ENCODE peak calls at places on chromosome 22, in six cellular contexts. F, I, O, K, Y and J are unnamed samples.

GRCh38 chr22:24695958-24696511 is 78.5 kb downstream of the PIWIL3 start:
- DNase-seq in I (no peak), F (peak), O (no peak), Y (no peak), K (no peak), J (no peak)

GRCh38 chr22:33747576-33748180 is 172.6 kb downstream of the LARGE1 start:
- DNase-seq in K (no peak), F (no peak), O (no peak), I (no peak), Y (peak), J (no peak)

GRCh38 chr22:48084041-48084748 is 1321.7 kb downstream of the TBC1D22A start:
- DNase-seq in K (no peak), F (no peak), I (no peak), Y (no peak), O (no peak), J (no peak)

GRCh38 chr22:31846161-31847115 is 92.6 kb downstream of the DEPDC5 start:
- DNase-seq in F (peak), O (no peak), K (no peak), I (peak), Y (peak), J (no peak)

GRCh38 chr22:41625577-41625976 is 4.5 kb downstream of the XRCC6 start:
- DNase-seq in F (no peak), O (no peak), I (no peak), K (no peak), Y (no peak), J (no peak)

GRCh38 chr22:30038219-30038618 is 42.0 kb upstream of the HORMAD2 start:
- DNase-seq in I (peak), F (peak), Y (peak), O (no peak), K (no peak), J (no peak)

GRCh38 chr22:33971561-33971961 is 51.3 kb upstream of the LARGE1 start:
- DNase-seq in F (no peak), K (no peak), I (no peak), O (no peak), Y (peak), J (no peak)

GRCh38 chr22:45155050-45155840 is 8.5 kb upstream of the NUP50 start:
- DNase-seq in I (peak), F (no peak), O (peak), K (no peak), Y (no peak), J (no peak)

GRCh38 chr22:40748388-40748970 is 69.2 kb downstream of the MCHR1 start:
- DNase-seq in I (no peak), Y (no peak), K (no peak), F (no peak), O (no peak), J (no peak)

GRCh38 chr22:19848298-19849224 is 6.1 kb downstream of the GNB1L start:
- DNase-seq in K (no peak), O (no peak), I (no peak), F (no peak), Y (peak), J (no peak)

GRCh38 chr22:26461188-26461810 is 22.3 kb downstream of the HPS4 start:
- DNase-seq in K (peak), O (no peak), F (peak), I (peak), Y (peak), J (no peak)

GRCh38 chr22:32862936-32863661 is 61.6 kb downstream of the TIMP3 start:
- DNase-seq in I (no peak), F (no peak), Y (no peak), K (no peak), O (no peak), J (no peak)

GRCh38 chr22:26812731-26813130 is 155.3 kb downstream of the MIAT start:
- DNase-seq in F (no peak), Y (no peak), O (no peak), K (no peak), I (no peak), J (no peak)

GRCh38 chr22:43346521-43346929 is 3.4 kb upstream of the SCUBE1 start:
- DNase-seq in O (no peak), I (peak), F (peak), Y (peak), K (peak), J (no peak)

GRCh38 chr22:19974935-19975706 is 33.5 kb upstream of the TXNRD2 start:
- DNase-seq in O (no peak), F (no peak), K (no peak), Y (no peak), I (no peak), J (no peak)

GRCh38 chr22:46203590-46203980 is 46.5 kb downstream of the CDPF1 start:
- DNase-seq in O (no peak), Y (no peak), K (no peak), I (no peak), F (no peak), J (no peak)

GRCh38 chr22:42066937-42067336 is 3.7 kb downstream of the NAGA start:
- DNase-seq in Y (no peak), O (no peak), I (no peak), F (no peak), K (no peak), J (no peak)

GRCh38 chr22:50244420-50245213 is at the start of gene TUBGCP6:
- DNase-seq in I (peak), F (peak), K (peak), Y (peak), O (peak), J (peak)

GRCh38 chr22:38066381-38067027 is 9.3 kb downstream of the PICK1 start:
- DNase-seq in F (no peak), K (no peak), Y (no peak), I (peak), O (no peak), J (no peak)

GRCh38 chr22:31286360-31287255 is 5.7 kb downstream of the PIK3IP1 start:
- DNase-seq in O (no peak), F (no peak), I (no peak), K (no peak), Y (no peak), J (peak)

GRCh38 chr22:45008853-45009751 is 703 bp downstream of the PHF21B start:
- DNase-seq in Y (no peak), F (no peak), K (peak), O (no peak), I (no peak), J (no peak)

GRCh38 chr22:48618326-48618725 is 1209.3 kb downstream of the BRD1 start:
- DNase-seq in Y (no peak), F (no peak), I (no peak), O (no peak), K (no peak), J (no peak)

GRCh38 chr22:43436536-43437267 is 24.9 kb downstream of the MPPED1 start:
- DNase-seq in I (no peak), O (no peak), K (no peak), Y (no peak), F (no peak), J (no peak)

GRCh38 chr22:33823552-33823951 is 96.7 kb downstream of the LARGE1 start:
- DNase-seq in I (no peak), K (no peak), Y (no peak), F (peak), O (no peak), J (no peak)

GRCh38 chr22:37559901-37560681 is at the start of gene CDC42EP1:
- DNase-seq in I (peak), O (peak), Y (peak), F (no peak), K (peak), J (no peak)

GRCh38 chr22:38259370-38259769 is 13.4 kb downstream of the TMEM184B start:
- DNase-seq in F (no peak), Y (no peak), I (no peak), K (no peak), O (no peak), J (no peak)

GRCh38 chr22:48256041-48256739 is 1493.7 kb downstream of the TBC1D22A start:
- DNase-seq in I (no peak), K (no peak), F (no peak), Y (no peak), O (no peak), J (no peak)

GRCh38 chr22:45235101-45235777 is 5.5 kb downstream of the KIAA0930 start:
- DNase-seq in I (no peak), Y (no peak), O (no peak), K (no peak), F (no peak), J (no peak)

GRCh38 chr22:46340676-46341075 is 5.2 kb downstream of the TRMU start:
- DNase-seq in K (no peak), Y (no peak), F (no peak), O (no peak), I (no peak), J (no peak)

GRCh38 chr22:33438273-33438672 is 380.1 kb upstream of the SYN3 start:
- DNase-seq in Y (peak), I (peak), O (peak), K (peak), F (peak), J (no peak)

GRCh38 chr22:18000441-18001039 is 23.8 kb downstream of the MICAL3 start:
- DNase-seq in I (peak), O (no peak), F (no peak), Y (peak), K (peak), J (no peak)

GRCh38 chr22:37484115-37485005 is 1.8 kb downstream of the MFNG start:
- DNase-seq in Y (no peak), K (peak), F (no peak), I (no peak), O (no peak), J (peak)

GRCh38 chr22:24901448-24901847 is 45.0 kb downstream of the LHFPL7 start:
- DNase-seq in K (no peak), I (no peak), F (no peak), O (no peak), Y (no peak), J (no peak)

GRCh38 chr22:30062256-30062655 is 18.0 kb upstream of the HORMAD2 start:
- DNase-seq in I (no peak), F (no peak), O (no peak), K (no peak), Y (no peak), J (no peak)

GRCh38 chr22:21451545-21452520 is 15.4 kb upstream of the TMEM191C start:
- DNase-seq in Y (no peak), K (no peak), F (no peak), I (no peak), O (no peak), J (peak)

GRCh38 chr22:22789233-22789921 is 98.2 kb upstream of the IGLL5 start:
- DNase-seq in I (no peak), F (no peak), Y (no peak), K (no peak), O (no peak), J (no peak)

GRCh38 chr22:22787151-22787550 is 100.5 kb upstream of the IGLL5 start:
- DNase-seq in Y (no peak), O (no peak), K (no peak), F (no peak), I (no peak), J (no peak)

GRCh38 chr22:22789922-22790845 is 97.4 kb upstream of the IGLL5 start:
- DNase-seq in K (no peak), O (no peak), F (no peak), Y (no peak), I (no peak), J (no peak)

GRCh38 chr22:22787805-22788459 is 99.7 kb upstream of the IGLL5 start:
- DNase-seq in O (no peak), F (peak), Y (peak), I (peak), K (peak), J (peak)

DNA sequence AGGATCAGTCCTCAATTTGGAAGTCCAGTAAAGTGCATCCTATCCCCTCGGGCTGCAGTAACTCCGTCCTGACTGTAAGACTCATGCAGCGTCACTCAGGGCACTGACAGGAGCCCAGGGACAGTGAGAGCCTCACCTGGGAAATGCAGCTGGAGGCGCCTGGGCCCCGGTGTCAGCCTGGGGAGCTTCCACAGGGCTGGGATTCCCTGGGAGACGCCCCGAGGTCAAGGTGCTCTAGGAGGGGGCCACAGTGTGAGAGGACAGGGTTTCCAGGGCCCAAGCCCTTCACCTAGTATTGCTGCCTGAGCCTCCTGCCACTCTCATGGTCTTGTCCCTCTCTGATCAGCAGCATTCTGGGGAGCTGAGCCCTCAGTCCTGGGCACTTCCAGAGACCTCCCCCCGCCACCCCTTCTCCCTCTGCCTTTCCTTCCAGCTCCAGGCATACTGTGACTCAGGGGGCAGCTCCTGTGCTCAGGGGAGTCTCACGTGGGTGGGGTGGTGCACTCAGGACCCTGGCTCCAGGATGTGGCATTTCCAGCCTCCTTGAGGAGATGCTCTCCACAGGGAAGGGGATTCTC is 99.1 kb upstream of the IGLL5 start:
- DNase-seq in O (no peak), I (no peak), K (no peak), F (no peak), Y (no peak), J (no peak)
- TF ChIP-seq CTCF in O (no peak), I (no peak), K (no peak), F (no peak), Y (no peak), J (no peak)

GRCh38 chr22:36331306-36331911 is 56.4 kb downstream of the MYH9 start:
- DNase-seq in I (peak), F (peak), K (peak), Y (peak), O (no peak), J (peak)
- TF ChIP-seq CTCF in I (no peak), F (no peak), K (no peak), Y (peak), O (no peak), J (no peak)

DNA sequence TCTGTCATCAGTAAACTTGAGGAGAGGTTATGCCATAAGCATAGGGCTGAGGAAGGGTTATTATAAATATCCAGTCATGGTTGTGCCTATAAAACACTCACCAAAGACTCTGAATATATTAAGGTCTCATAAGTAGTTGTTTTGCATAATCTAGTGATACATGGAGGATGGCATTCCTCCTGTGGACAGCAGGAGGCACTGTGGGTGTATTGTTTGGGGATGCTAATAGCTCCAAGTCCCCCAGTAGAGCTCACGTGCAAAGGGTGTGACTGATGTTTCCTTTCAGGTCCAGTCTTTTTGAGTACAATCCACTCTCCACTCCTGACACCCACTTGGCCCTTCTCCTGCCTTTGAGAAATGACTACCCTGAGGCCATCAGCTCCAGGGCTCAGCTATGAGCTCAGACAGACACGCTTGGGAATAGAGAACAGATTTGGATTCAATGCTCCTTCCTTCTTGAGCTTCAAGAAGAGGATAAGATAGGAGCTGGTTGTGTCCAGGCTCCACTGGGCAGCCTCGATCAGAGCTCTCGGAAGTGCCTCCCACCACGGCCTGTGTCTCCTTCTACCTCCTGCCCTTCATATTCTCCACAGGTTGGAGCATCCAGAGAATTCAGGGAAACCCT is 85.2 kb upstream of the IGLL5 start:
- DNase-seq in K (no peak), I (no peak), F (no peak), Y (no peak), O (no peak), J (no peak)
- TF ChIP-seq CTCF in K (no peak), I (no peak), F (no peak), Y (peak), O (no peak), J (no peak)

DNA sequence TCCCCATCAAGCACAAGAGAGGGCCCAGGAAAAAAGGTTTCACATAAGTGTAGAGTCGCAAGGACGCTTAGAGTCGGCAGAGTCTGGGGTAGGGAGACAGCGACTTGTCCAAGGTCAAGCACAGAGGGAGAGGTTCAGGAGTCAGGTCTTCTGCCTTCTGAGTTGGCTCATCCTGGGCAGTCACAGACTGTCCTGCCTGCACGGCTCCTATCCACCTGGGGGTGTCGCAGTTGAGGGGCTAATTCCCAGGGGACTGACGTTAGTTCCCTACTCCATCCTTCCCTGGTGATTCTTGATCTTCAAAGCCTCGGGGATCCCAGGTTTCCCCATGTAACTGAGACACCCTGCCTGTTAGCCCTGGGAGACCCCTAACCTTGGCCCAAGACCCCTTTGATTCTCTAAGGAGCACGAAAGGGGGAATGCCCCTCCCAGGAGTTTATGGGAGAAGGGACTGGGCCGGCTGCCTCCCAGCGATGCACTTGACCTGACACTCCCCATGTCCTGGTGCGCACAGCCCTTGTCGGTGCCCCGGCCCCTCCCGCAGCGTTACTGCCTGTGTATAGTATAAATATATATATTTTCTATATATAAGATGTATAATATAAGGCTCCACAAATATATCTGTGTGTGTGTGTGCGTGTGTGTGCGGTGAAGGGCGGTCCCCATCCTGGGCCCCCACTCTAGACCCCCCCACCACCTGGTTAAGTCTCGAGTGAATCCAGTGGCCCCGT is 14.7 kb upstream of the TAB1 start:
- DNase-seq in Y (peak), F (peak), K (no peak), I (no peak), O (no peak), J (no peak)
- TF ChIP-seq CTCF in Y (peak), F (peak), K (no peak), I (peak), O (peak), J (no peak)

DNA sequence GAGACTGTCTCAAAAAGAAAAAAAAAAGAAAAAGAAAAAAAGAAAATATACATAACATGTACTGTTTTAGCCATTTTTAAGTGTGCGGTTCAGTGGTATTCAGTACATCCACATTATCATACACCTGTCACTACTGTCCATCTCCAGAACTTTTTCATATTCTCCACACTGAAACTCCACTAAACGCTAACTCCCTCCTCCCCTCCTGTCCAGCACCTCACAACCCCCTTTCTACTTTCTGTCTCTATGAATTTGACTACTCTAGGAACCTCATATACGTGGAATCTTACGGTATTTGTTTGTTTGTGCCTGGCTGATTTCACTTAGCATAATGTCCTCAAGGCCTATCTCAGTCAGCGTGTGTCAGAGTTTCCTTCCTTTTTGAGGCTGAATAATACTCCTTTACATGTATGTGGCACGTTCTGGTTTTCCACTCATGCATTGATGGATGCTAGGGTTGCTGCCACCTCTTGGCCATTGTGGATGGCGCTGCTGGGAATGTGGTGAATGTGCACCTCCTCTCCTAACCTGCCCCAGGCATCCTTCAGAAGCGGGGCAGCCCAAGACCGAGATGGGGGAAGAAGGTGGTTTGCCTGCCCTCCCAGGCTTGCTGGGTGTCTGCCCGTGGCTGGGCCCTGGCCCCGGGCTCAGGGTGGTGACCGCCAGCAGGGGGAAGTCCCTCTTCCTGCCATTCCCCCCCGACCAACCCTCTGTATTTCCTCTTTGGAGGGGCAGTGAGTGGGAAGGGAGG is 60.5 kb downstream of the BCR start:
- DNase-seq in F (no peak), Y (peak), I (no peak), K (no peak), O (no peak), J (no peak)
- TF ChIP-seq CTCF in F (peak), Y (no peak), I (peak), K (no peak), O (no peak), J (no peak)

GRCh38 chr22:35631597-35631996 is 14.5 kb upstream of the MB start:
- DNase-seq in K (no peak), I (no peak), F (peak), Y (peak), O (no peak), J (no peak)
- TF ChIP-seq CTCF in K (no peak), I (peak), F (peak), Y (peak), O (peak), J (no peak)